ENCODE peak calls at places on chromosomes 12 and 14, in five cellular contexts. Q is mammary epithelial cell, C is heart right ventricle, A is stomach, J is neural crest cell. V is an unnamed sample.

GRCh38 chr14:21044106-21044618 is 2.0 kb downstream of the RNASE7 start:
- DNase-seq in Q (no peak), J (no peak), C (peak), A (no peak), V (no peak)

GRCh38 chr14:22326001-22326400 is 263.0 kb downstream of the DAD1 start:
- DNase-seq in C (no peak), A (no peak), Q (no peak), J (no peak), V (no peak)

GRCh38 chr12:59972941-59973340 is 377.1 kb downstream of the SLC16A7 start:
- DNase-seq in Q (peak), J (no peak), C (no peak), A (no peak), V (peak)

GRCh38 chr12:69726922-69727321 is 11.7 kb upstream of the RAB3IP start:
- DNase-seq in Q (no peak), J (no peak), C (no peak), A (no peak), V (no peak)

GRCh38 chr12:79056775-79057174 is 192.2 kb downstream of the SYT1 start:
- DNase-seq in C (no peak), A (no peak), Q (no peak), J (no peak), V (no peak)

GRCh38 chr12:26246483-26247164 is 51.3 kb downstream of the SSPN start:
- DNase-seq in J (no peak), A (peak), Q (peak), C (no peak), V (peak)

GRCh38 chr14:95527392-95528002 is 7.4 kb upstream of the GLRX5 start:
- DNase-seq in Q (no peak), J (no peak), C (no peak), A (peak), V (peak)

GRCh38 chr14:92615451-92615850 is 101.9 kb downstream of the RIN3 start:
- DNase-seq in C (no peak), Q (no peak), J (no peak), A (no peak), V (no peak)

GRCh38 chr12:6695313-6696045 is 5.1 kb downstream of the PIANP start:
- DNase-seq in Q (no peak), A (no peak), J (no peak), C (no peak), V (no peak)

GRCh38 chr12:113805201-113805600 is 160.9 kb downstream of the RBM19 start:
- DNase-seq in A (no peak), C (no peak), Q (no peak), J (no peak), V (no peak)

GRCh38 chr14:37566811-37567371 is 28.2 kb downstream of the FOXA1 start:
- DNase-seq in C (no peak), A (no peak), Q (peak), J (no peak), V (peak)

GRCh38 chr12:3920378-3921141 is 47.4 kb upstream of the PARP11 start:
- DNase-seq in Q (no peak), A (no peak), J (peak), C (no peak), V (no peak)

GRCh38 chr14:72808564-72808963 is 85.3 kb downstream of the DPF3 start:
- DNase-seq in Q (no peak), C (no peak), A (no peak), J (no peak), V (no peak)

GRCh38 chr12:110312581-110313360 is 31.7 kb downstream of the ATP2A2 start:
- DNase-seq in A (no peak), J (no peak), Q (peak), C (no peak), V (peak)

GRCh38 chr12:76318773-76319594 is 29.2 kb downstream of the BBS10 start:
- DNase-seq in A (no peak), C (no peak), Q (no peak), J (no peak), V (no peak)

GRCh38 chr14:71597289-71597920 is 334.8 kb upstream of the RGS6 start:
- DNase-seq in C (no peak), A (no peak), J (no peak), Q (peak), V (peak)

GRCh38 chr12:116257213-116257612 is 20.3 kb downstream of the MED13L start:
- DNase-seq in C (no peak), Q (peak), A (no peak), J (no peak), V (peak)

DNA sequence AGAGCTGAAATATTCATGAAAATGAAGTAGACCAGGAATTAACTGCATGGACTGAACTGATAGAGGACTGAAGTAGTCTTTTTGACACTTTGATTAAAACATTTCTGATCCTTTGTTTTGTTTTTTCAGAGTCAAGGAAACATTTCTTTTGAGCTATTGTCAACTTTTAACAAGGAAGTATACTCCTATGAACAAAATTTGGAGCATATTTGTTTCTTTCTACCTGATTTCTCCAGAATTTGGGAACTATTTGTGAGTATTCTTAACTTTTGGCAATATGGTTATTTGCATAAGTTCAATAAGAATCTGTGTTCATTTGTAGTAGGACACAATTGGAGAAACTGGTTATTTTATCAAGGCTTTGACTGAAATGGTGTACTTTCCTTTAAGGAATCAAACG is 71.3 kb upstream of the HECTD1 start:
- DNase-seq in A (no peak), J (no peak), Q (no peak), C (no peak), V (no peak)
- TF ChIP-seq CTCF in A (no peak), J (no peak), Q (no peak), C (no peak), V (no peak)

DNA sequence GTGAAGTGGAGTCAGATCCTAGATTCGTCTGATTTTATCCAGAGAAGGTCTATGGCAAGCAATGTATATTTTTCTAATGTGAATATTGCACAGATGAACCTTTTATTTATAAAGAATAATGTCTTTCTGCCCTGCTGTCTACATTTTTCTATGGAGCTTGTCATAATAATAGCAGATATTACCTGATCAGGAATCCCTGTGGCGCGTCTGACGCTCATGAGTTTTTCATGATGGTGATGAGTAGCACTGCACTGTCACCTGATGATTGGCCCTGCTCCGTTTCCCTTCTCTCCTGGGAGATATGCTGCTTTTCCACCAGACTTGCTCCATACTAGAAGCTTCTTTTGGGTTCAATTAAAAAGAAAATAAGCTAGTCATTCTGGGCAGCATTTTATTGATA is 20.5 kb downstream of the CINP start:
- DNase-seq in C (no peak), J (no peak), A (no peak), Q (no peak), V (no peak)
- TF ChIP-seq CTCF in C (no peak), J (no peak), A (no peak), Q (no peak), V (no peak)

GRCh38 chr12:111788178-111788654 is 21.5 kb downstream of the ALDH2 start:
- DNase-seq in A (peak), C (peak), J (no peak), Q (no peak), V (peak)
- TF ChIP-seq CTCF in A (peak), C (peak), J (peak), Q (peak), V (peak)

DNA sequence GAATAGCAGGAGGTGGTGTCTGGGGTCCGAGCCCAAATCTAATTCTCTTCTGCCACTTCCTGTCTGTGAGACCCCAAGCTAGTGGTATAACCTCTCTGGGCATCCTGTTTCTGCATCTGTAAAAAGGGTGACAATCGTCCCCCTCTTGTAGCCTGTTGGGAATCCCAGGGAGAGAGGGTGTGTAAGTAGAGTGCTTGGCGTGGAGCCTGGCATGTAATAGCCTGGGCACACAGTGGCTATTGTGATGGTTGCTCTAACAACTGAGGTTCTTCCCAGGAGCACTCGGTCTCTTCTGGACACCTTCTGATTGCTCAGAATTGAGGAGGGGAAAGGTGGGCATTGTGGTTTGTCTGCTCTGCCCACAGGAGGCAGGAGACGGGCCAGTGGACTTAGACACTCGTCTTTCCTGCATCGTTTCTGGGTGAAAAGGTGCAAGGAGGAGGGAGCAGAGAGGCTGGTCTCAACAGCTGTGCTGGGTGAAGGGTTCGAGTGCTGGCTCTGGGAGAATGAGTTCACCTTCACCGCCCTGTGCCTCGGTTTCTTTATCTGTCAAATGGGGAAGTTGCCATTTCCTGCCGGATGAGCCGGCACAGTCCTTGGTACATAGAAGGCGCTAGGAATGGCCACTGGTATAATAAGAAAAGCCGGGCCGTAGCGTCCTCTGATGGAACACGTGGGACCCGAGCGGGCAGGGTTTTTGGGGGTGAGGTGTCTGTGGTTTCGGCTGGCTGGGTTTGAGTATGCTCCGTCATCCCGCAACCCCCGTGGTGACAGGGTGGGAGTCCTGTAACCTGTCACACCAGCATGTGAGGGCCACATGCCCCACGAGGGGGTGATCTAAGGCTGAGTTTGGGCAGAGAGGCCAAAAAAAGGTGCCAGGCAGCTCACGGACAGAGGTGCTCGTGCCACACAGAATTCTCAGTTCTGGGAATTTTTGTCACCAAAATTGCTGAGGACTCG is 7.2 kb downstream of the BCL7A start:
- DNase-seq in C (no peak), A (no peak), Q (peak), J (no peak), V (peak)
- TF ChIP-seq CTCF in C (no peak), A (no peak), Q (peak), J (no peak), V (no peak)

GRCh38 chr14:23352506-23353432 is at the start of gene SLC22A17:
- DNase-seq in Q (peak), A (peak), J (peak), C (peak), V (no peak)
- TF ChIP-seq CTCF in Q (no peak), A (no peak), J (peak), C (peak), V (no peak)

GRCh38 chr14:104387385-104388010 is 192.1 kb upstream of the C14orf180 start:
- DNase-seq in A (peak), Q (no peak), C (no peak), J (no peak), V (no peak)
- TF ChIP-seq CTCF in A (no peak), Q (no peak), C (no peak), J (no peak), V (no peak)